ENCODE peak calls at places on chromosomes 12 and 14, in ten cellular contexts. U, F, C, N, Y, K, X, O, S and V are unnamed samples.
A peak's percentile ranks its signal among the peaks of the same experiment; 100 is the strongest.

GRCh38 chr12:109020750-109021380 is at the start of gene SVOP:
- DNase-seq in K (peak; percentile 39), O (peak; percentile 2), S (peak; percentile 95), N (peak; percentile 28), C (peak; percentile 68), X (peak; percentile 25), Y (peak; percentile 85), F (peak; percentile 90), U (peak; percentile 53), V (peak; percentile 35)

GRCh38 chr14:45610303-45610702 is 357.3 kb upstream of the MIS18BP1 start:
- DNase-seq in F (no peak), S (no peak), X (peak; percentile 10), Y (peak; percentile 0), N (no peak), U (no peak), O (no peak), K (no peak), C (no peak), V (no peak)

GRCh38 chr12:47940773-47941474 is 22.5 kb upstream of the TMEM106C start:
- DNase-seq in C (no peak), K (no peak), S (no peak), N (no peak), F (peak; percentile 80), U (no peak), O (no peak), X (no peak), Y (no peak), V (no peak)

GRCh38 chr12:110312581-110313360 is 31.7 kb downstream of the ATP2A2 start:
- DNase-seq in S (no peak), C (no peak), F (no peak), O (no peak), K (no peak), N (no peak), U (no peak), Y (peak; percentile 85), X (peak; percentile 54), V (no peak)

GRCh38 chr12:130281157-130281799 is 56.4 kb upstream of the PIWIL1 start:
- DNase-seq in K (no peak), Y (no peak), F (no peak), U (peak; percentile 38), O (peak; percentile 22), X (no peak), N (no peak), S (no peak), C (no peak), V (peak; percentile 18)

GRCh38 chr14:74867673-74868072 is 8.3 kb downstream of the PROX2 start:
- DNase-seq in Y (peak; percentile 50), U (no peak), N (no peak), C (no peak), F (peak; percentile 87), O (peak; percentile 35), S (no peak), K (no peak), X (no peak), V (no peak)

GRCh38 chr14:104294628-104294982 is 156.2 kb downstream of the KIF26A start:
- DNase-seq in F (peak; percentile 69), U (no peak), K (no peak), O (no peak), X (no peak), S (no peak), Y (no peak), C (no peak), N (no peak), V (no peak)

GRCh38 chr12:112468041-112468440 is 49.3 kb downstream of the PTPN11 start:
- DNase-seq in K (no peak), C (no peak), F (peak; percentile 8), U (no peak), N (no peak), O (no peak), X (no peak), S (no peak), Y (no peak), V (no peak)

GRCh38 chr12:92786045-92786444 is 83.3 kb downstream of the PLEKHG7 start:
- DNase-seq in S (no peak), U (no peak), N (no peak), O (no peak), F (no peak), K (no peak), X (no peak), Y (peak; percentile 56), C (no peak), V (no peak)

GRCh38 chr12:16358896-16359295 is 11.5 kb downstream of the MGST1 start:
- DNase-seq in K (no peak), O (no peak), C (no peak), X (no peak), Y (no peak), F (no peak), N (no peak), S (no peak), U (no peak), V (no peak)

GRCh38 chr14:53331247-53331646 is 178.1 kb upstream of the DDHD1 start:
- DNase-seq in U (no peak), Y (peak; percentile 30), K (no peak), O (no peak), X (peak; percentile 42), S (no peak), F (no peak), N (no peak), C (no peak), V (no peak)
- TF ChIP-seq CTCF in U (no peak), Y (no peak), K (no peak), O (no peak), X (no peak), S (no peak), F (no peak), N (no peak), C (no peak), V (no peak)

DNA sequence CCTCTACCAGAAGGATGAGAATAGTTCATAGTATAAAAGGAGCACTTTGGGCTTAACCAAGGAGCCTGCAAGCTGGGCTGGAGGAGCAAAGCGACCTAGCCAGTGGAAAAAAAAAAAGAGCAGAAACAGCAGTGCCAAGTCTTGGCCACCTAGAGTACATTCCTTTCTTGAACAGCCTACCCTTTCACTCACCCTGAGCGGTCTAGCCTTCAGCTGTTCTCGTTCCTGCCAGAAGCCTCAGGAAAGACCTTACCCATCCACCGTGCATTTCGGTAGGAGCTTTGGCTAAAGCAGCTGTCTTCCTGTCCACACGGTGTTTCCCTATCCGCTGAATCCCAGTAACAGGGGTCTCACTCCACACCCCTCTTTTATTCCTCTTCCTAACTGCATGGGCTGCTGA is 88.7 kb upstream of the METAP2 start:
- DNase-seq in F (no peak), S (no peak), C (peak; percentile 48), X (no peak), O (no peak), U (no peak), K (no peak), Y (peak; percentile 60), N (no peak), V (no peak)
- TF ChIP-seq CTCF in F (no peak), S (no peak), C (no peak), X (no peak), O (no peak), U (no peak), K (no peak), Y (no peak), N (no peak), V (no peak)

DNA sequence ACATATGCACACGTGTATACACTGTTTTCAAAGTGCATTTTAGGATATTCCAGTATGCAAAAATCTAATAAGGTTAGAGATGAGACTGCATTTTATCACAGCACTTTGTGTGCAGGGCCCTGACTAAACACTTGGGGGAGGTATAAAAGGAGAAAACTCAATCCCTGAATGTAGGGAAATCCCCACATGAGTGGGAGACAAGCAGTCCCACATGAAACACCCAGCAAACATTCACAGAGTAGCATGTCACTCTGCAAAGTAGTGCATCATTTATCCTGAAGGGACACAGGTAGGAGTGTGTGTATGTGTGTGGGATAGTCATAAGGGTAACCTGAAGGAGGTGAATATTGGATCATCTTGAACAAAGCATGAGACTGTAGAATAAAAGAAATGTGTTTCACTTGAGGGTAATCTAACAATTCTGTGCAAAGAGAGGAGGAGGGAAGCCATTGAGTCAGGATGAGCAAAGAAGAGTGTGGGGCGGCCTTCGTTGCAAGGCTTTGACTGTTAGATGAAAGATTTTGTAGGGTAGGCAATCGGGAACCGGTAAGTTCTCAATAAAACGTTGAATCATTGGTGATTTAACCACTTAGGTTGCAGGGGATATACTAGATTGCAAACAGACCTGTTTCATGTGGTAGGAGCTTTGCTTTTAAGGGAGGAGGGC is 2.9 kb downstream of the PRPF40B start:
- DNase-seq in K (no peak), C (no peak), O (no peak), N (peak; percentile 59), F (no peak), S (no peak), Y (peak; percentile 37), U (no peak), X (no peak), V (no peak)
- TF ChIP-seq CTCF in K (peak; percentile 10), C (no peak), O (peak; percentile 28), N (no peak), F (no peak), S (no peak), Y (peak; percentile 36), U (peak; percentile 30), X (peak; percentile 9), V (peak; percentile 39)

GRCh38 chr12:31224768-31225448 is 101.0 kb downstream of the SINHCAF start:
- DNase-seq in O (no peak), F (no peak), S (no peak), N (no peak), U (no peak), K (no peak), Y (no peak), C (no peak), X (no peak), V (peak; percentile 4)

GRCh38 chr12:31227401-31227981 is 98.5 kb downstream of the SINHCAF start:
- DNase-seq in Y (no peak), S (no peak), X (no peak), C (no peak), F (no peak), U (no peak), K (no peak), O (no peak), N (no peak), V (peak; percentile 4)

GRCh38 chr12:31225656-31226535 is 100.1 kb downstream of the SINHCAF start:
- DNase-seq in X (no peak), C (no peak), F (no peak), K (no peak), S (no peak), Y (no peak), O (no peak), U (no peak), N (no peak), V (peak; percentile 4)

GRCh38 chr12:31228811-31229792 is 96.8 kb downstream of the SINHCAF start:
- DNase-seq in F (no peak), Y (no peak), S (no peak), X (no peak), C (no peak), U (no peak), O (no peak), N (no peak), K (no peak), V (no peak)

GRCh38 chr12:31226639-31227038 is 99.3 kb downstream of the SINHCAF start:
- DNase-seq in S (no peak), C (no peak), K (no peak), U (no peak), F (no peak), Y (no peak), O (no peak), N (no peak), X (no peak), V (peak; percentile 4)
- TF ChIP-seq CTCF in S (no peak), C (no peak), K (no peak), U (no peak), F (no peak), Y (no peak), O (no peak), N (no peak), X (no peak), V (no peak)